ENCODE peak calls at places on chromosome 22, in four cellular contexts. S is tibial artery, K is epithelial cell of esophagus, G is A673. D is an unnamed sample.

GRCh38 chr22:49772692-49773091 is 55.0 kb downstream of the BRD1 start:
- DNase-seq in K (no peak), G (no peak), S (no peak), D (no peak)

GRCh38 chr22:41300661-41301060 is 664 bp upstream of the ZC3H7B start:
- DNase-seq in S (no peak), G (no peak), K (peak), D (no peak)

GRCh38 chr22:39325392-39325932 is 6.0 kb upstream of the RPL3 start:
- DNase-seq in K (peak), S (no peak), G (no peak), D (no peak)

GRCh38 chr22:41925783-41926460 is 684 bp downstream of the TNFRSF13C start:
- DNase-seq in S (no peak), K (peak), G (peak), D (no peak)

GRCh38 chr22:20749453-20749852 is 24.5 kb upstream of the SERPIND1 start:
- DNase-seq in S (no peak), G (no peak), K (no peak), D (no peak)

GRCh38 chr22:32478994-32479393 is 4.4 kb downstream of the FBXO7 start:
- DNase-seq in G (no peak), S (no peak), K (peak), D (no peak)

GRCh38 chr22:20646377-20646776 is 127.5 kb upstream of the SERPIND1 start:
- DNase-seq in S (no peak), G (no peak), K (no peak), D (no peak)

GRCh38 chr22:45842141-45842831 is 134.7 kb downstream of the WNT7B start:
- DNase-seq in K (peak), G (no peak), S (no peak), D (no peak)

GRCh38 chr22:45285431-45286058 is 796 bp downstream of the UPK3A start:
- DNase-seq in K (no peak), S (no peak), G (no peak), D (no peak)

GRCh38 chr22:32474635-32475427 is at the start of gene FBXO7:
- DNase-seq in K (peak), S (peak), G (peak), D (peak)

GRCh38 chr22:38494498-38494897 is 11.6 kb downstream of the DDX17 start:
- DNase-seq in S (no peak), G (no peak), K (no peak), D (no peak)

GRCh38 chr22:28935713-28936112 is 52.3 kb downstream of the ZNRF3 start:
- DNase-seq in G (no peak), K (no peak), S (no peak), D (no peak)

GRCh38 chr22:19972251-19972650 is 30.6 kb upstream of the TXNRD2 start:
- DNase-seq in S (no peak), K (no peak), G (no peak), D (no peak)

GRCh38 chr22:19721486-19722172 is 1.7 kb upstream of the GP1BB start:
- DNase-seq in G (no peak), K (no peak), S (no peak), D (no peak)

GRCh38 chr22:39292561-39293074 is 26.8 kb downstream of the RPL3 start:
- DNase-seq in K (peak), G (peak), S (peak), D (peak)

GRCh38 chr22:38783095-38783710 is 10.7 kb downstream of the DNAL4 start:
- DNase-seq in K (no peak), S (no peak), G (peak), D (no peak)

GRCh38 chr22:27173530-27173929 is 516.1 kb downstream of the MIAT start:
- DNase-seq in G (no peak), S (no peak), K (no peak), D (no peak)

GRCh38 chr22:44536411-44536810 is 38.4 kb upstream of the RTL6 start:
- DNase-seq in G (no peak), K (no peak), S (no peak), D (no peak)

GRCh38 chr22:28410050-28410816 is 269.4 kb downstream of the TTC28 start:
- DNase-seq in K (no peak), G (peak), S (no peak), D (no peak)

GRCh38 chr22:49925525-49926128 is 7.2 kb downstream of the CRELD2 start:
- DNase-seq in G (no peak), S (no peak), K (no peak), D (no peak)

GRCh38 chr22:49856343-49856742 is 2.7 kb downstream of the ZBED4 start:
- DNase-seq in S (no peak), K (no peak), G (no peak), D (no peak)

GRCh38 chr22:27867114-27867957 is 51.7 kb downstream of the PITPNB start:
- DNase-seq in G (no peak), S (no peak), K (peak), D (no peak)

GRCh38 chr22:30290318-30290678 is 993 bp upstream of the CASTOR1 start:
- DNase-seq in G (no peak), S (peak), K (peak), D (no peak)

GRCh38 chr22:43000441-43001175 is 14.3 kb downstream of the PACSIN2 start:
- DNase-seq in S (no peak), G (no peak), K (peak), D (no peak)

GRCh38 chr22:23523746-23524145 is 56.3 kb downstream of the IGLL1 start:
- DNase-seq in S (no peak), K (no peak), G (no peak), D (no peak)

GRCh38 chr22:23519442-23520177 is 60.5 kb downstream of the IGLL1 start:
- DNase-seq in S (no peak), K (no peak), G (no peak), D (no peak)

GRCh38 chr22:23520875-23521441 is 59.1 kb downstream of the IGLL1 start:
- DNase-seq in K (peak), G (peak), S (peak), D (peak)

GRCh38 chr22:23522642-23523251 is 57.3 kb downstream of the IGLL1 start:
- DNase-seq in G (no peak), K (no peak), S (peak), D (no peak)

GRCh38 chr22:23521442-23522113 is 58.5 kb downstream of the IGLL1 start:
- DNase-seq in S (peak), G (peak), K (peak), D (peak)
- TF ChIP-seq CTCF in S (peak), G (peak), K (no peak), D (no peak)

GRCh38 chr22:25702046-25702445 is 39.9 kb upstream of the MYO18B start:
- DNase-seq in K (peak), G (peak), S (no peak), D (no peak)
- TF ChIP-seq CTCF in K (peak), G (peak), S (peak), D (peak)

DNA sequence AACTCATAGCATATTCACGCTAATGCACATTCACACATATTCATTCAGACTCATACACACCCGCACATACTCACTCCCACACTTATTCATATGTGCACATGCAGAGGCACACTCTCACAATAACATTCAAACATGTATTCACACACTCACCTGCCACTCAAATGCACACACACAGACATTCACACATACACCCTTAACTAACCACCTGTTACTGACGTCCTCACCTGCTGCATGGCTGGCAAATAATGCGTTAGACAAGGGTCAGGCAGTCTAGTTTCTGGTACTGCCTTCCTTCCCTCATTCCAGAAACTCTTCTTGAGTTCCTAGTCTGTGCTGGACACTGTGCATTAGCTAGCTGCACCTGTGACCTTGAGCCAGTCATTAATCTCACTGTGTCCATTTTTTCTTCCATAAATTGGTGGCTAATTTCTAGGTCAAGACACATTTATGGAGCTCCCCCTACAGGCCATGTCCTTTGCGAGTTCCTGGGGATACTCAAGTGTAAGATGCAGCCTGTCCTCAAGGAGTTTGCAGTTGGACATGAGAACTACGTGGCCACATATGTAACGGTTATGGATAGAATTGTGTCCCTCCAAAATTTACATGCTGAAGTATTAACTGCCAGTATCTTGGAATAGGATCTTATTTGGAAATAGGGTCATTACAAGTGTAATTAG is 34.5 kb upstream of the SEZ6L start:
- DNase-seq in S (no peak), K (no peak), G (peak), D (no peak)
- TF ChIP-seq CTCF in S (no peak), K (no peak), G (peak), D (no peak)

GRCh38 chr22:26068571-26068970 is 100.7 kb upstream of the SEZ6L start:
- DNase-seq in S (no peak), G (no peak), K (no peak), D (no peak)

GRCh38 chr22:26065847-26066246 is 103.4 kb upstream of the SEZ6L start:
- DNase-seq in K (peak), G (no peak), S (no peak), D (no peak)

GRCh38 chr22:26064048-26064447 is 105.2 kb upstream of the SEZ6L start:
- DNase-seq in G (no peak), K (no peak), S (no peak), D (no peak)

DNA sequence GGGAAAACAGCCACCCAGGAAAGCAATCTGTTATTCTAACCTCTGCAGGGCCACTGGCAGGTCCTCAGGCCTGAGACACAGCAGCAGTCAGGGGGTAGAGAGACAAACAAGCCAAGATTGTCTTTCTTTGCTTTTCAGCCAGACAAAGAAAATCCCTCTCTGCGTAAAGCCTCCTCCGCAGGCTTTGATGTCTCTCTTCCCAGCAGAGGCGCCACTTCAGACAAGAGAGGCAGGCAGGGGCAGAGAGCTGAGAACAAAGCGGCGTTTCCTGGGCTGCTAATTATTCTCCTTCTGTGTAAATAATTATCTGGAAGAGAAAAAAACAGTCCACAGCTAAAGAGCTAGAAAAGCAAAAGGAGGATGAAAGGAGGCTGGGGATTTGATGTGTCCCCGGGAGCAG is 102.7 kb upstream of the SEZ6L start:
- DNase-seq in G (peak), K (no peak), S (no peak), D (no peak)
- TF ChIP-seq CTCF in G (peak), K (no peak), S (no peak), D (no peak)

DNA sequence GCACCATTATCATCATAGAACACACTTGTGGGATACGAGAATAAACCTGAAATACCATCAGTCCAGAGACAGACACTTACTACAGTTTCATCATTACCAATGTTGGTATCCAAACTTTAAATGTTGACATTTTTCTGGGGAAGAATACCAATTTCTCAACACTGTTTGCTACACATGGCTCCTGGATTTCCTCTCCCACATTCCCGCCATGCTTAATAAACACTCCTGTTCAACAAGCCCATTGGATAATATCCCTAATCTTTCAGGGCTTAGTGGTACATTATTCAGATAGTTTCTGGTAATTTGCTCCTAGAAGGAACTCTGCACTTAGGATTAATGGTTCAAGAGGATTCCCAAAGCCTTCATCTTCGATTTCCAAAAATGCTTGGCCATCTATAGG is 48.2 kb downstream of the CSF2RB start:
- DNase-seq in G (no peak), K (no peak), S (no peak), D (no peak)
- TF ChIP-seq CTCF in G (no peak), K (no peak), S (no peak), D (no peak)